ENCODE peak calls at places on chromosomes 13 and 19, in five cellular contexts. M, R, K, G and T are unnamed samples. For H3K9me3 and H3K4me1, the result is how much of the 10 kb centered on the place peaks cover.

GRCh38 chr13:104553156-104553555 is 1486.9 kb upstream of the SLC10A2 start:
- DNase-seq in G (no peak), K (no peak), M (no peak), R (no peak), T (no peak)

GRCh38 chr19:6679139-6679538 is 9.2 kb upstream of the TNFSF14 start:
- DNase-seq in K (no peak), M (no peak), R (no peak), G (no peak), T (no peak)

GRCh38 chr19:10748195-10748923 is 30.5 kb downstream of the DNM2 start:
- DNase-seq in K (no peak), M (no peak), G (no peak), R (no peak), T (no peak)

GRCh38 chr19:31253816-31254551 is 95.3 kb downstream of the TSHZ3 start:
- DNase-seq in M (no peak), G (no peak), R (no peak), K (no peak), T (no peak)

GRCh38 chr13:94516456-94516855 is 37.0 kb upstream of the DCT start:
- DNase-seq in K (no peak), R (no peak), G (no peak), M (no peak), T (no peak)

GRCh38 chr13:112859817-112860190 is 109.2 kb upstream of the MCF2L start:
- DNase-seq in K (no peak), R (no peak), G (no peak), M (no peak), T (no peak)

GRCh38 chr13:94351292-94352000 is 128.0 kb downstream of the DCT start:
- DNase-seq in R (no peak), M (no peak), K (no peak), G (no peak), T (no peak)

GRCh38 chr13:75217949-75218348 is 264.0 kb downstream of the TBC1D4 start:
- DNase-seq in R (peak), M (peak), K (no peak), G (peak), T (no peak)

GRCh38 chr19:13033819-13034611 is 38.7 kb downstream of the NFIX start:
- DNase-seq in R (peak), G (peak), K (no peak), M (peak), T (no peak)

GRCh38 chr13:114219406-114219805 is 15.3 kb upstream of the CDC16 start:
- DNase-seq in M (no peak), K (no peak), R (no peak), G (no peak), T (no peak)

GRCh38 chr19:15859187-15859586 is 38.7 kb downstream of the CYP4F2 start:
- DNase-seq in K (no peak), G (no peak), M (no peak), R (no peak), T (no peak)
- H3K9me3 ChIP-seq in K (under half), G (under half), M (under half), R (under half), T (under half)

GRCh38 chr19:34257559-34257924 is 3.2 kb downstream of the GARRE1 start:
- DNase-seq in G (no peak), R (no peak), K (no peak), M (no peak), T (no peak)
- H3K4me1 ChIP-seq in G (under half), R (under half), K (under half), M (under half), T (under half)

DNA sequence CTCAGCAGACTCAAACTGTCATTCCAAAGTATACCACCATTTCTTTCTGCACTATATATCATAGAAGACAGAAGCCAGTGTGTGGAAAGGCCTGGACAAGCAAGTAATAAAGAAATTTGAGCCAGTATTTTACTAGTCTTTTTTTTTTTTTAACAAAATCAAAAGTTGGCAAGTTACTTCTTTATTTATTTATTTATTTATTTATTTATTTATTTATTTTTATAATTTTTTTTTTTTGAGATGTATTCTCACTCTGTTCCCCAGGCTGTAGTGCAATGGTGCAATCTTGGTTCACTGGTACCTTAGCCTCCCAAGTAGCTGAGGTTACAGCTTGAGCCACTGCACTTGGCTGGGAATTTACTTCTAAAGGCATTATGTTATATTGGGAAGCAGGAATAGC is 25.3 kb downstream of the ZNF493 start:
- DNase-seq in R (no peak), G (no peak), M (no peak), K (no peak), T (no peak)
- H3K9me3 ChIP-seq in R (under half), G (under half), M (half or more), K (under half), T (half or more)

GRCh38 chr19:43779820-43780219 is 953 bp downstream of the KCNN4 start:
- DNase-seq in R (no peak), G (no peak), M (no peak), K (no peak), T (no peak)
- H3K4me1 ChIP-seq in R (under half), G (under half), M (under half), K (under half), T (half or more)

GRCh38 chr19:43883864-43884263 is 51.2 kb downstream of the ZNF45 start:
- DNase-seq in G (no peak), M (no peak), R (no peak), K (no peak), T (no peak)
- H3K9me3 ChIP-seq in G (under half), M (under half), R (under half), K (under half), T (half or more)

GRCh38 chr13:110702591-110703526 is 3.1 kb downstream of the CARS2 start:
- DNase-seq in K (no peak), G (no peak), R (no peak), M (no peak), T (no peak)
- H3K4me1 ChIP-seq in K (under half), G (under half), R (under half), M (under half), T (under half)

GRCh38 chr13:28138012-28138755 is at the start of gene PAN3:
- DNase-seq in K (peak), G (peak), R (peak), M (peak), T (peak)

GRCh38 chr13:28138756-28139470 is 568 bp downstream of the PAN3 start:
- DNase-seq in M (peak), G (peak), K (peak), R (peak), T (peak)

GRCh38 chr13:28136916-28137315 is 1.4 kb upstream of the PAN3 start:
- DNase-seq in K (no peak), G (no peak), R (peak), M (no peak), T (no peak)

GRCh38 chr13:28137556-28137955 is 789 bp upstream of the PAN3 start:
- DNase-seq in K (no peak), R (no peak), G (no peak), M (peak), T (no peak)

DNA sequence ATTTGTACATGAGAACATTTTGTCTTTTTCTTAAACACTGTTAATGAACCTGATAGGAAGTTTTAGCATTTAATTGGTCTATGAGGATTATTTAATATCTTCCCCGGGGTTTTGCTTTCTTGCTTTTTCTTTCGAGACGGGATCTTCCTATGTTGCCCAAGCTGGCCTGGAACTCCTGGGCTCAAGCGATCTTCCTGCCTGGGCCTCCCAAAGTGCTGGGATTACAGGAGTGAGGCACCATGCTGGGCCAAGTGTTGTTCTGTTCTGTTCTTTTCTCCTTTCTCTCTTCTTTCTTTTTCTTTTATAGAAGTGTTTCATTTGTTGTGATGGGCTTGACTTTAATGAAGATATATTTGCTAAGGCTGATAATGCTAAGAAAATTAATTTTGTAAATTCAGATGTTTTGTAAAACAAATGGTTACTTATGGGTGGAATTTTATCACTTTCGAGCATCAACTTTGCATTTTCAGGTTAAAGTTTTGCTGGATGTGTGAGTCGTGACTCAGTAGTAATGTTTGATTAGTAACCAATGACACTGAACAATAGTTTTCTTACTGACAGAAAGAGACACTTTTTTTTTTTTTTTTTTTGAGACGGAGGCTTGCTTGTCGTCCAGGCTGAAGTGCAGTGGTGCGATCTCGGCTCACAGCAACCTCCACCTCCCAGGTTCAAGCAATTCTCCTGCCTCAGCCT is 2.2 kb downstream of the PAN3 start:
- DNase-seq in R (no peak), G (no peak), M (peak), K (no peak), T (no peak)
- H3K9me3 ChIP-seq in R (under half), G (under half), M (under half), K (under half), T (under half)

DNA sequence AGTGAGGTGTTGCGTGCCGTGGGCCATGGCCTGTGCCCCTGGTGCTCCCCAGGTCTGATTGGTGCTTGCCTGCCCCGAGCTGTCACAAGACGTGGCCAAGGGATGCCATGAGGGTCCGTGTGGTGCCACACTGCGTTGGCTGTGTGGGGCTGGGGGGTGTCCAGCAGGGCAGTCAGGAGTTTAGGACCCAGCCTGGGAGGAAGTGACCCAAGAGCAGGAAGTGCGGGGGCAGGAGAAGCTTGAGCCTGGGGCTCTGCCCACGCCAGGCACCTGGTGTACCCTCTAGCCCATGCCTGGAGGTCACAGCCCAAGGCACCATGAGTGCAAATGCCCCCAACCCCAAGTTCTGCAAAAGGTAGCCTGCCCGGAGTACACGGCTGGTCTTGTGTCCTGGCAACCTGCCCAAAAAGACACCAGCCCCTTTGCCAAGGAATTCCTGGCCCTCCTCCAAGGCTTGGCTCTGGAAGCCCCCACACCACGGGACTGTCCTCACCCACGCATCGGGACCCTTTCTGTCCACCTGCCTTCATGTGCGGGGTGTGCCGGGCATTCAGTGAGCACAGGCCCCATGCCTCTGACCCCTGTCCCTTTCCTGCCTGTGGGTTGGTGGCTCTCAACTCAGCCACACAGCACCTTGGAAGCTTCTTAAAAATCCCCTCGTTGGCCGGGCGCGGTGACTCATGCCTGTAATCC is 24.9 kb downstream of the MPND start:
- DNase-seq in G (no peak), R (no peak), K (no peak), M (no peak), T (no peak)
- H3K4me1 ChIP-seq in G (under half), R (under half), K (half or more), M (under half), T (under half)